ENCODE peak calls at places on chromosome 3, in nine cellular contexts. O is CD8-positive, alpha-beta T cell; A is lung; U is OCI-LY7; Y is pancreas; F is left ventricle myocardium inferior; G is AG04450; J is heart right ventricle; I is hepatocyte. D is an unnamed sample.
A peak's percentile ranks its signal among the peaks of the same experiment; 100 is the strongest.

GRCh38 chr3:133926736-133927542 is 31.3 kb upstream of the RAB6B start:
- DNase-seq in O (no peak), A (no peak), U (no peak), Y (peak; percentile 54), F (no peak), G (no peak), J (no peak), I (peak; percentile 31), D (no peak)

GRCh38 chr3:4829031-4829394 is 150.2 kb upstream of the BHLHE40 start:
- DNase-seq in O (no peak), A (no peak), U (no peak), Y (no peak), F (no peak), G (no peak), J (no peak), I (no peak), D (no peak)

GRCh38 chr3:64502284-64502683 is 185.5 kb downstream of the ADAMTS9 start:
- DNase-seq in O (no peak), A (no peak), U (no peak), Y (no peak), F (no peak), G (peak; percentile 61), J (no peak), I (no peak), D (no peak)

GRCh38 chr3:193574488-193575072 is 18.4 kb upstream of the OPA1 start:
- DNase-seq in O (no peak), A (no peak), U (no peak), Y (no peak), F (no peak), G (no peak), J (no peak), I (no peak), D (no peak)

GRCh38 chr3:111577798-111578685 is 17.1 kb downstream of the ZBED2 start:
- DNase-seq in O (no peak), A (no peak), U (peak; percentile 23), Y (no peak), F (no peak), G (peak; percentile 70), J (no peak), I (peak; percentile 74), D (peak; percentile 10)

GRCh38 chr3:4978966-4979400 is 254 bp upstream of the BHLHE40 start:
- DNase-seq in O (peak; percentile 76), A (peak; percentile 96), U (peak; percentile 42), Y (peak; percentile 96), F (peak; percentile 96), G (peak; percentile 95), J (peak; percentile 91), I (peak; percentile 97), D (peak; percentile 86)

GRCh38 chr3:143255725-143256124 is 136.2 kb downstream of the CHST2 start:
- DNase-seq in O (no peak), A (no peak), U (no peak), Y (no peak), F (no peak), G (no peak), J (no peak), I (no peak), D (no peak)

GRCh38 chr3:197183582-197183981 is 114.8 kb downstream of the DLG1 start:
- DNase-seq in O (no peak), A (no peak), U (peak; percentile 59), Y (no peak), F (no peak), G (no peak), J (no peak), I (no peak), D (no peak)

GRCh38 chr3:151660890-151661289 is 72.8 kb upstream of the AADACL2 start:
- DNase-seq in O (no peak), A (no peak), U (no peak), Y (no peak), F (no peak), G (no peak), J (no peak), I (no peak), D (no peak)

GRCh38 chr3:49133226-49133951 is 539 bp upstream of the LAMB2 start:
- DNase-seq in O (no peak), A (peak; percentile 86), U (no peak), Y (peak; percentile 91), F (peak; percentile 90), G (peak; percentile 69), J (peak; percentile 88), I (peak; percentile 92), D (no peak)

GRCh38 chr3:3065876-3066275 is 44.3 kb downstream of the IL5RA start:
- DNase-seq in O (no peak), A (no peak), U (no peak), Y (no peak), F (no peak), G (no peak), J (no peak), I (no peak), D (no peak)

GRCh38 chr3:169387751-169388696 is 275.5 kb downstream of the MECOM start:
- DNase-seq in O (no peak), A (peak; percentile 36), U (no peak), Y (peak; percentile 47), F (peak; percentile 55), G (no peak), J (peak; percentile 29), I (peak; percentile 28), D (no peak)

GRCh38 chr3:106814231-106814630 is 563.0 kb upstream of the CCDC54 start:
- DNase-seq in O (no peak), A (no peak), U (no peak), Y (no peak), F (peak; percentile 47), G (no peak), J (peak; percentile 31), I (no peak), D (no peak)

GRCh38 chr3:188034989-188035388 is 119.0 kb upstream of the LPP start:
- DNase-seq in O (no peak), A (no peak), U (no peak), Y (no peak), F (no peak), G (no peak), J (no peak), I (no peak), D (no peak)

GRCh38 chr3:175105066-175105465 is 245.9 kb downstream of the NAALADL2 start:
- DNase-seq in O (no peak), A (no peak), U (no peak), Y (no peak), F (no peak), G (no peak), J (no peak), I (no peak), D (no peak)

GRCh38 chr3:9897408-9898372 is 5.0 kb upstream of the IL17RE start:
- DNase-seq in O (no peak), A (peak; percentile 70), U (no peak), Y (peak; percentile 78), F (no peak), G (no peak), J (no peak), I (peak; percentile 85), D (no peak)

GRCh38 chr3:54863366-54863765 is 64.5 kb downstream of the LRTM1 start:
- DNase-seq in O (no peak), A (no peak), U (no peak), Y (no peak), F (no peak), G (no peak), J (no peak), I (peak; percentile 22), D (no peak)

GRCh38 chr3:11629716-11630115 is 14.0 kb downstream of the VGLL4 start:
- DNase-seq in O (no peak), A (no peak), U (no peak), Y (no peak), F (no peak), G (peak; percentile 59), J (no peak), I (no peak), D (no peak)

GRCh38 chr3:127770671-127771370 is 51.5 kb downstream of the MGLL start:
- DNase-seq in O (no peak), A (no peak), U (no peak), Y (no peak), F (no peak), G (no peak), J (no peak), I (no peak), D (no peak)

DNA sequence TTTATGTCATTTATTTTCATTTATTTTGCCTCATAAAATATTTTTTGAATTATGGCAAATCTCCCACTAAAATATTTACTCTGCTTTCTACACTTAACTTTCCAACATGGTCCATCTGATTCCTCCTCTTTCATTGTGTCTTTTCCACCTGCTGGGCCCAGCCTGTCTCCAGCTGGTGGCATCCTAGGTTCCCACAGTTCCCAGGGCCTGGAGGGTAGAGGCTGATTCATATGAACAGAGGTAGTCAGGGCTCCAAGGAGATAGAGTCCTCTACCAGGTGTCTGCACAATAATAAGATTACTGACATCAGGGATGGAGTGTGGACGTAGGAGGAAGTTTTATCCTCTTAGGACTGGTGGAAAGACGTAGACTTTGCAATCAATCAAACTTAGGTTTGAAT is 14.3 kb downstream of the ZBTB38 start:
- DNase-seq in O (no peak), A (no peak), U (no peak), Y (no peak), F (no peak), G (no peak), J (no peak), I (no peak), D (no peak)
- H3K27ac ChIP-seq in O (no peak overlapping the region), A (no peak overlapping the region), U (no peak overlapping the region), Y (no peak overlapping the region), F (no peak overlapping the region), G (no peak overlapping the region), J (no peak overlapping the region), I (no peak overlapping the region), D (no peak overlapping the region)

DNA sequence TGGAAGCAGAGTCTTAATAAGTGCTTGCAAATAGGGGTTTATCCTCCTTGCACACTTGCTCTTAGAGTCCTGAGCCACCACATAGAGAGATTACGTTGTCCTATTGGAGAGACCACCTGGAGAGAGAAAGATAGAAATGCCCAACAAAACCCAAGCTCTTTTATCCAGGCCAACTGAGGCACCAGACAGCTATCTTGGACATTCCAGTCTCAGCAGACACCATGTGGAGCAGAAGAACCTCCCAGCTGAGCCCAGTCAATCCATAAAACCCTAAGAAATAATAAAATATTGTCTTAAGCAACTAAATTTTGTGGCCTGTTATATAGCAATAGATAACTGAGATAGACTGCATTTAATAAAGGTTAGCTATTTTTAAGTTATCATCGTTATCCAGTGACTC is 105.7 kb upstream of the PFN2 start:
- DNase-seq in O (no peak), A (no peak), U (no peak), Y (no peak), F (no peak), G (no peak), J (no peak), I (no peak), D (no peak)
- H3K4me3 ChIP-seq in O (no peak overlapping the region), A (no peak overlapping the region), U (no peak overlapping the region), Y (no peak overlapping the region), F (no peak overlapping the region), G (no peak overlapping the region), J (no peak overlapping the region), I (no peak overlapping the region), D (no peak overlapping the region)

GRCh38 chr3:156251424-156251823 is 131.0 kb downstream of the KCNAB1 start:
- DNase-seq in O (no peak), A (no peak), U (no peak), Y (no peak), F (no peak), G (no peak), J (no peak), I (no peak), D (no peak)
- H3K27ac ChIP-seq in O (no peak overlapping the region), A (no peak overlapping the region), U (no peak overlapping the region), Y (no peak overlapping the region), F (no peak overlapping the region), G (no peak overlapping the region), J (no peak overlapping the region), I (no peak overlapping the region), D (no peak overlapping the region)

DNA sequence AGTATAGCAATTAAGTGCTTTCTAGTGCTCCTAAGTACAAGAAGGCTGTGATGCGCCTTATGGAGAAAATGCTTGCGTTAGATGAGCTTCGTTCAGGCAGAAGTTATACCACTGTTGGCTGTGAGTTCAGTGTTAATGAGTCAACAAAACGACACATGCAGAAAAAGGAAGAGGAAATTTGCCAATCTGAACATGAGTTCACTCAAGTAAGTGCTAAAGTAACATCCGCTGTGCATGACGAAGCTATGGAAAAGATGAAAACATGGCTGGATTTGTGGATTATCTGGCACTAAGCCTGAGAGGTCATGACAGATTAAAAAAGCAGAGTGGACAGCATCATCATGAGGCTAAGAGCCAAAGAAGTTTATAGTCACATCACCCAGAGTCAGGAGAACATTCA is 36.9 kb downstream of the SH3BP5 start:
- DNase-seq in O (no peak), A (no peak), U (no peak), Y (no peak), F (no peak), G (no peak), J (no peak), I (no peak), D (no peak)
- H3K4me3 ChIP-seq in O (no peak overlapping the region), A (no peak overlapping the region), U (no peak overlapping the region), Y (no peak overlapping the region), F (no peak overlapping the region), G (no peak overlapping the region), J (no peak overlapping the region), I (no peak overlapping the region), D (no peak overlapping the region)